ENCODE peak calls at places on chromosomes 1 and 21, in four cellular contexts. K is endothelial cell of umbilical vein, E is adrenal gland, R is A549. Q is an unnamed sample.

GRCh38 chr1:156124557-156125483 is 10.3 kb downstream of the LMNA start:
- DNase-seq in K (no peak), E (peak), R (peak), Q (no peak)

GRCh38 chr1:149915429-149916192 is 2.0 kb downstream of the SV2A start:
- DNase-seq in E (no peak), R (no peak), K (no peak), Q (no peak)

GRCh38 chr1:1073743-1074587 is at the start of gene RNF223:
- DNase-seq in E (no peak), R (no peak), K (no peak), Q (peak)

GRCh38 chr1:105172803-105173202 is 1423.1 kb downstream of the AMY1C start:
- DNase-seq in E (no peak), K (no peak), R (no peak), Q (no peak)

GRCh38 chr1:53733447-53733931 is 5.5 kb downstream of the GLIS1 start:
- DNase-seq in R (no peak), K (no peak), E (no peak), Q (no peak)

GRCh38 chr1:59409525-59409924 is 112.6 kb downstream of the FGGY start:
- DNase-seq in R (no peak), K (no peak), E (no peak), Q (no peak)

GRCh38 chr21:41133896-41134522 is 34.0 kb upstream of the BACE2 start:
- DNase-seq in E (no peak), K (peak), R (peak), Q (no peak)

GRCh38 chr1:81679972-81680371 is 120.8 kb upstream of the ADGRL2 start:
- DNase-seq in K (no peak), R (no peak), E (no peak), Q (peak)

GRCh38 chr1:184085667-184086066 is 34.1 kb downstream of the TSEN15 start:
- DNase-seq in R (no peak), K (no peak), E (no peak), Q (no peak)

GRCh38 chr1:26413031-26413430 is 2.4 kb downstream of the LIN28A start:
- DNase-seq in E (no peak), K (no peak), R (no peak), Q (no peak)

GRCh38 chr1:245880754-245881403 is 626.2 kb downstream of the SMYD3 start:
- DNase-seq in E (no peak), R (no peak), K (no peak), Q (no peak)

GRCh38 chr1:210233495-210234253 is 1.1 kb downstream of the SERTAD4 start:
- DNase-seq in R (peak), E (peak), K (peak), Q (peak)

GRCh38 chr1:185837711-185838110 is 103.5 kb downstream of the HMCN1 start:
- DNase-seq in E (no peak), K (no peak), R (no peak), Q (no peak)

GRCh38 chr1:199283814-199284213 is 645.0 kb downstream of the PTPRC start:
- DNase-seq in E (no peak), K (no peak), R (no peak), Q (no peak)

GRCh38 chr1:243287128-243287470 is 31.3 kb downstream of the SDCCAG8 start:
- DNase-seq in R (no peak), E (no peak), K (no peak), Q (no peak)

GRCh38 chr21:25039461-25040380 is 567.6 kb downstream of the MRPL39 start:
- DNase-seq in E (no peak), K (no peak), R (no peak), Q (no peak)

GRCh38 chr1:206809504-206810084 is 37.3 kb upstream of the IL10 start:
- DNase-seq in E (no peak), R (peak), K (peak), Q (peak)

GRCh38 chr1:70319750-70320149 is 34.8 kb downstream of the ANKRD13C start:
- DNase-seq in K (peak), R (peak), E (no peak), Q (no peak)

GRCh38 chr1:71666609-71667008 is 585.8 kb upstream of the ZRANB2 start:
- DNase-seq in E (no peak), R (no peak), K (no peak), Q (no peak)

GRCh38 chr1:12088607-12089006 is 25.5 kb downstream of the TNFRSF8 start:
- DNase-seq in E (no peak), K (no peak), R (no peak), Q (peak)

GRCh38 chr1:167491586-167492408 is 26.5 kb downstream of the CD247 start:
- DNase-seq in E (no peak), K (no peak), R (peak), Q (no peak)

GRCh38 chr1:40185951-40186864 is 25.0 kb downstream of the RLF start:
- DNase-seq in E (no peak), K (no peak), R (no peak), Q (no peak)

GRCh38 chr1:18934205-18935000 is 22.1 kb downstream of the IFFO2 start:
- DNase-seq in R (no peak), E (no peak), K (no peak), Q (no peak)
- H3K27ac ChIP-seq in R (no peak), E (no peak), K (no peak), Q (no peak)

GRCh38 chr1:165768513-165769394 is at the start of gene TMCO1:
- DNase-seq in E (peak), R (peak), K (peak), Q (peak)
- TF ChIP-seq POLR2A in E (peak), R (peak), K (peak), Q (peak)

GRCh38 chr1:47564570-47564969 is 126.7 kb downstream of the FOXD2 start:
- DNase-seq in R (no peak), E (no peak), K (no peak), Q (no peak)
- H3K4me3 ChIP-seq in R (no peak), E (no peak), K (no peak), Q (no peak)

GRCh38 chr1:209038735-209039134 is 544.8 kb upstream of the CAMK1G start:
- DNase-seq in K (no peak), E (no peak), R (no peak), Q (no peak)
- H3K27ac ChIP-seq in K (no peak), E (no peak), R (peak), Q (no peak)

DNA sequence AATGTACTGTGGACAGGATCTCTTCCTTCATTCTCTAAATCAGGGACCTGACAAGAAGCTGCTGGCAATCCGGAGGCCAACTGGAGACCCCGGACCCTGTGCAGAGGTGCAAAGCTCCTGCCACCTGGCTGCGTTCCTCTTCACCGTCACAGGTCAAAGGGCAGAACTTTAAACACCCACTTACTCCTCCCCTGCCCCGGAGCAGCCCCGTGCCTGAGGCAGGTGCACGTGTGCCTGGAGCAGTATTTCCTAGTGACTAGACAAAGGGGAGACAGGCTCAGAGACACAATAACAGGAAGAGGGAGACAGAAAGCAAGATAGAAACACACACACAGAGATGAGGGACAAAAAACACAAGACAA is 6.6 kb upstream of the PIGC start:
- DNase-seq in K (peak), R (no peak), E (no peak), Q (no peak)
- TF ChIP-seq POLR2A in K (no peak), R (no peak), E (no peak), Q (no peak)

GRCh38 chr1:153790282-153790995 is 15.2 kb downstream of the SLC27A3 start:
- DNase-seq in R (no peak), K (peak), E (peak), Q (peak)
- H3K4me3 ChIP-seq in R (no peak), K (peak), E (no peak), Q (peak)

Q was measured in stomach.